ENCODE peak calls at places on chromosomes 1 and 21, in seven cellular contexts. R is endothelial cell of umbilical vein, F is PC-9, K is GM23248, A is psoas muscle, H is thoracic aorta, T is left ventricle myocardium inferior. Y is an unnamed sample. For H3K36me3, the result is how much of the 10 kb centered on the place peaks cover.

GRCh38 chr1:230749635-230750034 is 2.4 kb downstream of the CAPN9 start:
- DNase-seq in R (no peak), T (no peak), K (no peak), A (no peak), H (no peak), F (no peak), Y (no peak)

GRCh38 chr1:228515200-228515834 is 28.1 kb downstream of the RNF187 start:
- DNase-seq in R (peak), H (no peak), A (no peak), K (peak), F (peak), T (no peak), Y (no peak)

GRCh38 chr1:159879136-159879535 is 16.7 kb upstream of the VSIG8 start:
- DNase-seq in H (no peak), R (no peak), K (peak), T (no peak), F (no peak), A (no peak), Y (no peak)

GRCh38 chr1:174165471-174166137 is 6.3 kb downstream of the RABGAP1L start:
- DNase-seq in F (no peak), H (no peak), T (peak), R (no peak), A (peak), K (peak), Y (no peak)

GRCh38 chr1:241645199-241645598 is 5.0 kb upstream of the CHML start:
- DNase-seq in R (no peak), F (no peak), A (no peak), T (no peak), H (no peak), K (no peak), Y (no peak)

GRCh38 chr1:172266528-172267174 is 153.8 kb upstream of the C1orf105 start:
- DNase-seq in R (no peak), T (no peak), F (no peak), A (no peak), K (no peak), H (no peak), Y (no peak)

GRCh38 chr1:156245451-156246232 is 2.2 kb downstream of the PAQR6 start:
- DNase-seq in T (no peak), R (peak), H (no peak), A (no peak), K (peak), F (no peak), Y (no peak)

GRCh38 chr1:206693029-206693428 is 8.3 kb downstream of the MAPKAPK2 start:
- DNase-seq in A (peak), F (no peak), T (peak), H (peak), R (peak), K (peak), Y (peak)

GRCh38 chr21:38264581-38264980 is 7.8 kb downstream of the KCNJ15 start:
- DNase-seq in K (no peak), R (no peak), A (no peak), H (no peak), T (no peak), F (no peak), Y (no peak)

GRCh38 chr1:62528015-62528414 is 69.3 kb upstream of the ANGPTL3 start:
- DNase-seq in A (no peak), R (peak), T (peak), K (no peak), F (no peak), H (no peak), Y (no peak)

GRCh38 chr21:25501448-25501847 is 105.8 kb downstream of the MRPL39 start:
- DNase-seq in H (no peak), A (no peak), R (no peak), F (no peak), K (no peak), T (no peak), Y (no peak)

GRCh38 chr21:31446206-31446900 is 102.3 kb upstream of the TIAM1 start:
- DNase-seq in R (no peak), T (no peak), K (no peak), A (no peak), F (no peak), H (no peak), Y (no peak)

GRCh38 chr1:158714754-158715153 is 5.8 kb downstream of the OR6K3 start:
- DNase-seq in T (no peak), K (no peak), F (no peak), A (no peak), H (no peak), R (no peak), Y (no peak)

GRCh38 chr1:30763654-30764248 is 6.2 kb upstream of the LAPTM5 start:
- DNase-seq in F (no peak), H (no peak), T (no peak), K (peak), R (peak), A (peak), Y (peak)

GRCh38 chr1:162316187-162316586 is 60.5 kb downstream of the SPATA46 start:
- DNase-seq in T (no peak), R (no peak), A (no peak), K (no peak), H (no peak), F (no peak), Y (no peak)

GRCh38 chr1:48916121-48917069 is 139.7 kb upstream of the BEND5 start:
- DNase-seq in K (peak), F (no peak), H (no peak), R (peak), T (no peak), A (no peak), Y (no peak)

GRCh38 chr1:203328714-203329122 is 22.2 kb downstream of the FMOD start:
- DNase-seq in F (no peak), R (no peak), H (no peak), K (no peak), A (no peak), T (no peak), Y (no peak)

GRCh38 chr1:171265686-171266085 is 17.4 kb downstream of the FMO1 start:
- DNase-seq in F (no peak), R (no peak), A (no peak), T (no peak), K (no peak), H (no peak), Y (no peak)

GRCh38 chr1:236214761-236215160 is 67.0 kb downstream of the ERO1B start:
- DNase-seq in T (no peak), F (no peak), H (no peak), R (no peak), K (no peak), A (no peak), Y (no peak)
- H3K36me3 ChIP-seq in T (under half), F (under half), H (under half), R (under half), K (under half), A (under half), Y (under half)

DNA sequence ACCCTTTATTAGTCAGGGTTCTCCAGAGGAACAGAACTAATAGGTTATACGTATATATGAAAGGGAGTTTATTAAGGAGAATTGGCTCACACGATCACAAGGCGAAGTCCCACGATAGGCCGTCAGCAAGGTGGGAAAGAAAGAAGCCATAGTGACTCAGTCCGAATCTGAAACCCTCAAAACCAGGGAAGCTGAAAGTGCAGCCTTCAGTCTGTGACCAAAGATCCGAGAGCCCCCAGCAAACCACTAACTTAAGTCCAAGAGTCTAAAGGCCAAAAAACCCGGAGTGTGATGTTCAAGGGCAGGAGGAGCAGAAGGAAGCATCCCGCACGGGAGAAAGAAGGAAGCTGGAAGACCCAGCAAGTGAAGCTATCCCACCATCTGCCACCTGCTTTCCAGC is 9.9 kb downstream of the IFNLR1 start:
- DNase-seq in A (no peak), T (no peak), F (no peak), K (no peak), H (no peak), R (no peak), Y (no peak)
- H3K36me3 ChIP-seq in A (under half), T (under half), F (under half), K (under half), H (under half), R (under half), Y (under half)

GRCh38 chr1:178867670-178868069 is 3.2 kb downstream of the ANGPTL1 start:
- DNase-seq in A (no peak), H (no peak), F (no peak), T (no peak), K (peak), R (peak), Y (no peak)

GRCh38 chr1:178870944-178871343 is at the start of gene ANGPTL1:
- DNase-seq in T (no peak), A (no peak), R (peak), F (no peak), K (peak), H (no peak), Y (peak)

GRCh38 chr1:178869114-178869697 is 1.7 kb downstream of the ANGPTL1 start:
- DNase-seq in T (no peak), F (no peak), K (peak), H (no peak), A (no peak), R (peak), Y (no peak)

GRCh38 chr1:178871551-178872320 is 859 bp upstream of the ANGPTL1 start:
- DNase-seq in K (no peak), F (no peak), A (no peak), R (peak), T (no peak), H (no peak), Y (no peak)

DNA sequence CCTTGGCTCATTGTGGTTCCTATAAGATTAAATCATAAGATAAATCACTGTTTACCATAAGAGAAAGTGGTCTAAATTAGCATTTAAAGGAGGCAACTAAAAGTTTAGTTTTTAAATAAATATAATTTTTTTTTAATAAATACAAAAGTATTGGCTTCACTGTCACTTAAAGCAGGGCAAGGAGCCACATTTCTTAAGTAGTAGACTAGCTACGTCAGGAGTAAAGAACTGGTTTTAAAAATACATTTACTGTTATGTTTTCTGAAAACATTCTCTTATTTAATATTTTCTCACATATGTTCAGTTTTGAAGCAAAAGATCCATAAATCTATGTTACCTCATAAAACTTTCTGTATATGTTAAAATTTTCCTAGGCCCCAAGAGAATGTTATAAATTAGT is 2.2 kb downstream of the ANGPTL1 start:
- DNase-seq in T (no peak), A (no peak), K (peak), H (no peak), F (no peak), R (no peak), Y (no peak)
- H3K36me3 ChIP-seq in T (under half), A (under half), K (under half), H (under half), F (under half), R (under half), Y (under half)

GRCh38 chr21:29436143-29436542 is 137.4 kb downstream of the BACH1 start:
- DNase-seq in R (no peak), A (no peak), T (peak), H (no peak), F (no peak), K (no peak), Y (no peak)

GRCh38 chr21:29436650-29437049 is 137.9 kb downstream of the BACH1 start:
- DNase-seq in F (no peak), K (no peak), A (no peak), H (no peak), T (no peak), R (no peak), Y (no peak)

GRCh38 chr21:29433366-29434059 is 134.8 kb downstream of the BACH1 start:
- DNase-seq in F (no peak), A (no peak), K (peak), T (no peak), R (no peak), H (no peak), Y (no peak)

GRCh38 chr21:29431680-29432079 is 133.0 kb downstream of the BACH1 start:
- DNase-seq in K (no peak), H (no peak), T (no peak), F (no peak), A (no peak), R (no peak), Y (no peak)

DNA sequence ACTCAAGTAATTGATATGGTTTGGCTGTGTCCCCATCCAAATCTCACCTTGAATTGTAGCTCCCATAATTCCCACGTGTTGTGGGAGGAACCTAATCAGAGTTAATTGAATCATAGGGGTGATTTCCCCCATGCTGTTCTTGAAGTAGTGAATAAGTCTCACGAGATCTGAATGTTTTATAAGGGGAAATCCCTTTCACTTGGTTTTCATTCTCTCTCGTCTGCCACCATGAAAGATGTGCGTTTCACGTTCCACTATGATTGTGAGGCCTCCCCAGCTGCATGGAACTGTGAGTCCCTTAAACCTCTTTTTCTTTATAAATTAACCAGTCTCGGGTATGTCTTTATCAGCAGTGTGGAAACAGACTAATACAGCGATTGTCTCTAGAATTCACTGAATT is 135.4 kb downstream of the BACH1 start:
- DNase-seq in R (no peak), T (no peak), H (no peak), A (no peak), F (no peak), K (no peak), Y (no peak)
- H3K36me3 ChIP-seq in R (under half), T (under half), H (under half), A (under half), F (under half), K (under half), Y (under half)